ENCODE peak calls at places on chromosomes 6 and 20, in eight cellular contexts. One of them, this sample, is unnamed.

GRCh38 chr6:43294536-43294935 is 3.5 kb upstream of the SLC22A7 start:
- DNase-seq in CD8-positive, alpha-beta T cell: no peak
- DNase-seq in upper lobe of left lung: no peak
- DNase-seq in SK-N-SH: no peak
- DNase-seq in body of pancreas: no peak
- DNase-seq in IMR-90: no peak
- DNase-seq in colonic mucosa: no peak
- DNase-seq in effector memory CD4-positive, alpha-beta T cell: no peak
- DNase-seq in this sample: no peak

GRCh38 chr6:26006086-26006939 is 43.7 kb downstream of the TRIM38 start:
- DNase-seq in CD8-positive, alpha-beta T cell: no peak
- DNase-seq in upper lobe of left lung: no peak
- DNase-seq in SK-N-SH: no peak
- DNase-seq in body of pancreas: no peak
- DNase-seq in IMR-90: no peak
- DNase-seq in colonic mucosa: no peak
- DNase-seq in effector memory CD4-positive, alpha-beta T cell: no peak
- DNase-seq in this sample: no peak

GRCh38 chr6:129662980-129663431 is 47.0 kb downstream of the ARHGAP18 start:
- DNase-seq in CD8-positive, alpha-beta T cell: no peak
- DNase-seq in upper lobe of left lung: no peak
- DNase-seq in SK-N-SH: no peak
- DNase-seq in body of pancreas: no peak
- DNase-seq in IMR-90: no peak
- DNase-seq in colonic mucosa: no peak
- DNase-seq in effector memory CD4-positive, alpha-beta T cell: no peak
- DNase-seq in this sample: no peak

GRCh38 chr20:10581823-10582222 is 92.0 kb downstream of the JAG1 start:
- DNase-seq in CD8-positive, alpha-beta T cell: no peak
- DNase-seq in upper lobe of left lung: no peak
- DNase-seq in SK-N-SH: no peak
- DNase-seq in body of pancreas: no peak
- DNase-seq in IMR-90: peak
- DNase-seq in colonic mucosa: no peak
- DNase-seq in effector memory CD4-positive, alpha-beta T cell: no peak
- DNase-seq in this sample: no peak

GRCh38 chr6:168778201-168778600 is 337.2 kb downstream of the SMOC2 start:
- DNase-seq in CD8-positive, alpha-beta T cell: no peak
- DNase-seq in upper lobe of left lung: no peak
- DNase-seq in SK-N-SH: no peak
- DNase-seq in body of pancreas: peak
- DNase-seq in IMR-90: no peak
- DNase-seq in colonic mucosa: no peak
- DNase-seq in effector memory CD4-positive, alpha-beta T cell: no peak
- DNase-seq in this sample: no peak

GRCh38 chr6:7098974-7099373 is 8.8 kb upstream of the RREB1 start:
- DNase-seq in CD8-positive, alpha-beta T cell: no peak
- DNase-seq in upper lobe of left lung: no peak
- DNase-seq in SK-N-SH: no peak
- DNase-seq in body of pancreas: no peak
- DNase-seq in IMR-90: no peak
- DNase-seq in colonic mucosa: no peak
- DNase-seq in effector memory CD4-positive, alpha-beta T cell: no peak
- DNase-seq in this sample: no peak

GRCh38 chr6:38283734-38284362 is 355.9 kb downstream of the BTBD9 start:
- DNase-seq in CD8-positive, alpha-beta T cell: no peak
- DNase-seq in upper lobe of left lung: no peak
- DNase-seq in SK-N-SH: no peak
- DNase-seq in body of pancreas: no peak
- DNase-seq in IMR-90: peak
- DNase-seq in colonic mucosa: no peak
- DNase-seq in effector memory CD4-positive, alpha-beta T cell: no peak
- DNase-seq in this sample: no peak

GRCh38 chr6:133890941-133891813 is 2.3 kb downstream of the TCF21 start:
- DNase-seq in CD8-positive, alpha-beta T cell: no peak
- DNase-seq in upper lobe of left lung: peak
- DNase-seq in SK-N-SH: peak
- DNase-seq in body of pancreas: peak
- DNase-seq in IMR-90: peak
- DNase-seq in colonic mucosa: peak
- DNase-seq in effector memory CD4-positive, alpha-beta T cell: no peak
- DNase-seq in this sample: no peak

GRCh38 chr20:43507150-43508080 is at the start of gene L3MBTL1:
- DNase-seq in CD8-positive, alpha-beta T cell: no peak
- DNase-seq in upper lobe of left lung: peak
- DNase-seq in SK-N-SH: peak
- DNase-seq in body of pancreas: peak
- DNase-seq in IMR-90: peak
- DNase-seq in colonic mucosa: peak
- DNase-seq in effector memory CD4-positive, alpha-beta T cell: no peak
- DNase-seq in this sample: peak
- H3K27ac ChIP-seq in CD8-positive, alpha-beta T cell: no peak
- H3K27ac ChIP-seq in upper lobe of left lung: peak
- H3K27ac ChIP-seq in SK-N-SH: no peak
- H3K27ac ChIP-seq in body of pancreas: no peak
- H3K27ac ChIP-seq in IMR-90: no peak
- H3K27ac ChIP-seq in colonic mucosa: no peak
- H3K27ac ChIP-seq in effector memory CD4-positive, alpha-beta T cell: no peak
- H3K27ac ChIP-seq in this sample: peak

DNA sequence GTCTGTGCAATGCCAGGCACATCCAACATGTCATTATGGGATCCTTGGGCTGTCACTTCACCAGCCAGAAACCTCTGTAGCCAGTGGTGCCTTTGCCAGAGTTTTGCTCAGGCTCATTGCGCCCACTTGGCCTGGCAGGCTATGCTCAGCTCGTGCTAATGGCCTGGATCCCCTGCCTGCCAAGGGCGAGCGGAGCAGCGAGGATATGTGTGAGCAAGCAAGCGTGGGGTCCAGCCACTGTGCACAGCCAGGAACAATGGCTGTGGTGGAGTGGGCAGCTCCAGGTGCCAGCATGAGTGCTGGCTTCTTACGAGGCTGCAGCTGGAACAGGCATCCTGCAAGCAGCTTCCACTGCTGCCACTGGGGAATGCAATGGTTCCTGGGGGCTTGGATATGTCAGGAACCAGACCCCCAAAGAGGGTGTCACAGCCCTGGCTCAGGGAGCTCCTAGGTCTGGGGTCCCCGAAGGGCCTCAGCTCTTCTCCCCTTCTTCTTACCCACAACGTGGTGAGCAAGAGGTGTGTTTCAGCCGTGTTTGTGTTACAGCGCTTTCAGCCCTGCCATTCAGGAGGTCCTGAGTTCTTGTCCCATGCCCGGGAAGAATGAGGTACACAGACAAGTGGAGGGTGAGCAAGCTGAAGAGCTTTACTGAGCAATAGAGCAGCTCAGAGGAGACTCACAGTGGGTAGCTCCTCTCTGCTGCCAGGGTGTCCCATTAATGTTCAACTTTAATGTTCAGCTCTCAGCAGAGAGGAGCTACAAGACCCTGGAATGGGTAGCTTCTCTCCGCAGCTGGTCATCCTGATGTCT is 22.3 kb upstream of the TOP1 start:
- DNase-seq in CD8-positive, alpha-beta T cell: no peak
- DNase-seq in upper lobe of left lung: no peak
- DNase-seq in SK-N-SH: no peak
- DNase-seq in body of pancreas: no peak
- DNase-seq in IMR-90: no peak
- DNase-seq in colonic mucosa: no peak
- DNase-seq in effector memory CD4-positive, alpha-beta T cell: no peak
- DNase-seq in this sample: no peak
- H3K27ac ChIP-seq in CD8-positive, alpha-beta T cell: no peak
- H3K27ac ChIP-seq in upper lobe of left lung: peak
- H3K27ac ChIP-seq in SK-N-SH: no peak
- H3K27ac ChIP-seq in body of pancreas: peak
- H3K27ac ChIP-seq in IMR-90: peak
- H3K27ac ChIP-seq in colonic mucosa: peak
- H3K27ac ChIP-seq in effector memory CD4-positive, alpha-beta T cell: no peak
- H3K27ac ChIP-seq in this sample: no peak

DNA sequence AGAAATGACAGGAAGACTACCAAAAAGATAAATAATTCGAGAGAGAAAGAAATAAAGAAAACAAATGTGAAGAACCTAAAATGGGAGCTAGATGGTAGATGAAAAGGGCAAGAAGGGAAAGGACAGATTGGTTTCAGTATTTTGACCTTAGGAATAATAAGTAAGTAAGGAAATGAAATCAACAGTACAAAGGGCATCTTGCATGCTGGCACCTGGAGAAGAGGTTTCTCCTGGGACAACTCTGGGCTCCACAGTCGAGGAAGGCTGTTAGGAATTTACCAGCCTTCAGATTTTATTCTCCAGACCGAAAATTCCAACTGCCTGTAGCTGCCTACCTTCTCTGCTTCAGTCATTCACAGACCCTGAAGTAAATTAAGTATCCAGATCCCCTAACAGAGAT is 80.5 kb downstream of the SMLR1 start:
- DNase-seq in CD8-positive, alpha-beta T cell: no peak
- DNase-seq in upper lobe of left lung: no peak
- DNase-seq in SK-N-SH: no peak
- DNase-seq in body of pancreas: no peak
- DNase-seq in IMR-90: no peak
- DNase-seq in colonic mucosa: peak
- DNase-seq in effector memory CD4-positive, alpha-beta T cell: no peak
- DNase-seq in this sample: no peak
- H3K27ac ChIP-seq in CD8-positive, alpha-beta T cell: no peak
- H3K27ac ChIP-seq in upper lobe of left lung: no peak
- H3K27ac ChIP-seq in SK-N-SH: no peak
- H3K27ac ChIP-seq in body of pancreas: no peak
- H3K27ac ChIP-seq in IMR-90: peak
- H3K27ac ChIP-seq in colonic mucosa: peak
- H3K27ac ChIP-seq in effector memory CD4-positive, alpha-beta T cell: no peak
- H3K27ac ChIP-seq in this sample: no peak

GRCh38 chr20:5595744-5596143 is 154.5 kb upstream of the SHLD1 start:
- DNase-seq in CD8-positive, alpha-beta T cell: no peak
- DNase-seq in upper lobe of left lung: no peak
- DNase-seq in SK-N-SH: no peak
- DNase-seq in body of pancreas: no peak
- DNase-seq in IMR-90: no peak
- DNase-seq in colonic mucosa: no peak
- DNase-seq in effector memory CD4-positive, alpha-beta T cell: no peak
- DNase-seq in this sample: no peak
- H3K27ac ChIP-seq in CD8-positive, alpha-beta T cell: no peak
- H3K27ac ChIP-seq in upper lobe of left lung: no peak
- H3K27ac ChIP-seq in SK-N-SH: no peak
- H3K27ac ChIP-seq in body of pancreas: no peak
- H3K27ac ChIP-seq in IMR-90: no peak
- H3K27ac ChIP-seq in colonic mucosa: no peak
- H3K27ac ChIP-seq in effector memory CD4-positive, alpha-beta T cell: no peak
- H3K27ac ChIP-seq in this sample: no peak

GRCh38 chr6:163525926-163526325 is 111.4 kb downstream of the QKI start:
- DNase-seq in CD8-positive, alpha-beta T cell: no peak
- DNase-seq in upper lobe of left lung: no peak
- DNase-seq in SK-N-SH: no peak
- DNase-seq in body of pancreas: no peak
- DNase-seq in IMR-90: peak
- DNase-seq in colonic mucosa: no peak
- DNase-seq in effector memory CD4-positive, alpha-beta T cell: no peak
- DNase-seq in this sample: no peak
- H3K27ac ChIP-seq in CD8-positive, alpha-beta T cell: no peak
- H3K27ac ChIP-seq in upper lobe of left lung: no peak
- H3K27ac ChIP-seq in SK-N-SH: no peak
- H3K27ac ChIP-seq in body of pancreas: no peak
- H3K27ac ChIP-seq in IMR-90: no peak
- H3K27ac ChIP-seq in colonic mucosa: no peak
- H3K27ac ChIP-seq in effector memory CD4-positive, alpha-beta T cell: no peak
- H3K27ac ChIP-seq in this sample: no peak

DNA sequence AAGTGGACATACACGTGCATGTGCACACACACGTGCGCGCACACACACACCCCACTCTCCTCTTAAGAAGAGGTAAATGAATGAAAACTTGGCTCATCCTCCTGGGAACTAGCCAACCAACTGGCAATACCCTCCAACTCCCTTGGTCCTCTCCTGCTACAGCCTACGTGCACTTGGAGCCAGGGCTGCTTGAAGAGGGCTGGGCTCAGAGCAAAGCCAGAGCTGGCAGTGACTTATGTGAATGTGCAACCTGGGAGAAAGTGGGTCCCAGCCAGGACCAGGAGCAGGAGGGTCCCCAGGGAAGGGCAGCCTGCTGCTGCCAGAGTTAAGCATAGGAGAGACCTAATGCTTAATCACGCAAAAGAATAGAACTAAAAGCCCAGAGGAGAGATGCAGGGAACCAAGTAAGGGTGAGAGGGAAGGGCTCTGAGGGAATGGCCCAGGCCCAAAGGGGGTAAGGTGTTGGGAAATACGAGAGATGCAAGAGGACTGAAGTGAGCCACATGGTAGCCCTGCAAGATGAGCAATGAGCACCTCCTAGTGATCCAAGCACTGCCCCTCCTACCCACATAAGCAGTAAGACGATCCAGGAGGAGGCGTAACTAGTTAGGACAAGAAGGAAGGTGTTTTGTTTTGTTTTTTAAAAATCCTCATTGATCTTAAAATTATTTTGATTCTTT is 24.7 kb downstream of the TRAF3IP2 start:
- DNase-seq in CD8-positive, alpha-beta T cell: no peak
- DNase-seq in upper lobe of left lung: no peak
- DNase-seq in SK-N-SH: no peak
- DNase-seq in body of pancreas: no peak
- DNase-seq in IMR-90: peak
- DNase-seq in colonic mucosa: no peak
- DNase-seq in effector memory CD4-positive, alpha-beta T cell: no peak
- DNase-seq in this sample: no peak
- H3K27ac ChIP-seq in CD8-positive, alpha-beta T cell: no peak
- H3K27ac ChIP-seq in upper lobe of left lung: no peak
- H3K27ac ChIP-seq in SK-N-SH: no peak
- H3K27ac ChIP-seq in body of pancreas: no peak
- H3K27ac ChIP-seq in IMR-90: no peak
- H3K27ac ChIP-seq in colonic mucosa: no peak
- H3K27ac ChIP-seq in effector memory CD4-positive, alpha-beta T cell: no peak
- H3K27ac ChIP-seq in this sample: no peak

DNA sequence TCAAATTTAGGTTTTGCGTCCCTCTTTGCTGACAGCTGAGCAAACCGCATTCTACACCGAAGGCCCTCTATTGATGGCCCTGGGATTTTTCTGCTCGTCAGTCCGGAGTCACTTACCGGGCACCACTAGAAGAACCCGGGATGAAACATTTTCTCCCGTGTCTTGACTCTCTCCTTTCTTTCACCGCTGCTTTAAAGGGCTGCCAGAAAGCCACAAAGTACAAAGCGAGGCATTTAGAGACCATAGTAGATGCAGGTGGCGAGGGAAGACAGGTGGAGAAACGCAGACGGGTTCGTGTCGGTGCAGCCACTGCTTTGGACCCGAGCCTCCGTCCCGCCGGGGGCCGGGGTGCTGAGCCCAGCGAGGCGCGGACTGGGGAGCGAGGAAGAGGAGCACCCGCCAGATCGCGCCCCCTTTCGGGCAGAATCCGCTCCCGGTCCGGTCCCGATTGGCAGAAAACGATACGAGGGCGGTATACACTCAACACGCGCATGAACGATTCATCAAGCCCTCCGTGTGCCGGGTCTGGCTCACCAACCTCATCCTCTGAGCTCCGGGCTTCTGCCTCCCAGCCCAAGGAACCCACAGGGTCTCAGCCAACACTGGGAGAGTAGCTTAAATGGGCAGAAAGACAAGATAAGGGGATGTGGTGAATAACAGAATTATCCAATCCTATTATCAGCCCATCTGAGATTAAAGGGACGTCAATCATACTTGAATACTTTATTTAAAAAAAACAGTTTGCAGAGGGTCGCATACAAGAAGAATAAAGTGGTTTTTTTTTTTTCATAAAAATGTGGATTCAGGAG is 84.9 kb downstream of the TRIM27 start:
- DNase-seq in CD8-positive, alpha-beta T cell: peak
- DNase-seq in upper lobe of left lung: peak
- DNase-seq in SK-N-SH: peak
- DNase-seq in body of pancreas: peak
- DNase-seq in IMR-90: peak
- DNase-seq in colonic mucosa: peak
- DNase-seq in effector memory CD4-positive, alpha-beta T cell: peak
- DNase-seq in this sample: peak
- H3K27ac ChIP-seq in CD8-positive, alpha-beta T cell: peak
- H3K27ac ChIP-seq in upper lobe of left lung: peak
- H3K27ac ChIP-seq in SK-N-SH: peak
- H3K27ac ChIP-seq in body of pancreas: peak
- H3K27ac ChIP-seq in IMR-90: no peak
- H3K27ac ChIP-seq in colonic mucosa: peak
- H3K27ac ChIP-seq in effector memory CD4-positive, alpha-beta T cell: peak
- H3K27ac ChIP-seq in this sample: peak